ENCODE peak calls at places on chromosomes 2 and 18, in seven cellular contexts. J is NCI-H1417 treated with DMSO at 0.1 percent for 48 hours; E is GM12892; U is CD8-positive, alpha-beta T cell; T is HCT116; V is RCC 7860; G is EL. A is an unnamed sample.

GRCh38 chr2:96207073-96207777 is 1.4 kb downstream of the STARD7 start:
- DNase-seq in J (no peak), E (no peak), U (no peak), T (no peak), V (no peak), G (peak; percentile 16), A (no peak)

GRCh38 chr18:45658756-45659155 is 43.5 kb downstream of the SLC14A2 start:
- DNase-seq in J (no peak), E (no peak), U (no peak), T (no peak), V (no peak), G (peak; percentile 22), A (no peak)

GRCh38 chr2:176931588-176932563 is 280.7 kb upstream of the HNRNPA3 start:
- DNase-seq in J (no peak), E (peak; percentile 33), U (no peak), T (peak; percentile 41), V (peak; percentile 62), G (peak; percentile 46), A (no peak)

GRCh38 chr2:215171151-215171550 is 32.7 kb upstream of the ABCA12 start:
- DNase-seq in J (no peak), E (no peak), U (no peak), T (no peak), V (no peak), G (peak; percentile 66), A (no peak)

GRCh38 chr2:212284166-212284565 is 254.4 kb downstream of the ERBB4 start:
- DNase-seq in J (no peak), E (no peak), U (no peak), T (no peak), V (no peak), G (no peak), A (no peak)

GRCh38 chr2:220006152-220006551 is 378.7 kb downstream of the SLC4A3 start:
- DNase-seq in J (no peak), E (no peak), U (no peak), T (no peak), V (no peak), G (no peak), A (no peak)

GRCh38 chr2:127530245-127531132 is 4.2 kb upstream of the IWS1 start:
- DNase-seq in J (no peak), E (no peak), U (no peak), T (no peak), V (no peak), G (peak; percentile 69), A (no peak)

GRCh38 chr18:3411854-3412268 is 38.1 kb upstream of the TGIF1 start:
- DNase-seq in J (no peak), E (no peak), U (peak; percentile 57), T (no peak), V (no peak), G (peak; percentile 16), A (no peak)

GRCh38 chr2:162063281-162063680 is 10.7 kb downstream of the DPP4 start:
- DNase-seq in J (no peak), E (no peak), U (no peak), T (no peak), V (no peak), G (no peak), A (no peak)

GRCh38 chr2:237726401-237726830 is 72.2 kb upstream of the RBM44 start:
- DNase-seq in J (peak; percentile 82), E (no peak), U (no peak), T (no peak), V (no peak), G (peak; percentile 65), A (peak; percentile 18)

GRCh38 chr2:233538741-233539140 is 27.8 kb downstream of the USP40 start:
- DNase-seq in J (no peak), E (no peak), U (no peak), T (no peak), V (no peak), G (no peak), A (no peak)

GRCh38 chr18:76981388-76981968 is 151.1 kb downstream of the MBP start:
- DNase-seq in J (no peak), E (no peak), U (peak; percentile 21), T (no peak), V (no peak), G (no peak), A (peak; percentile 24)

GRCh38 chr2:126837926-126838717 is 60.6 kb upstream of the TEX51 start:
- DNase-seq in J (no peak), E (no peak), U (no peak), T (no peak), V (no peak), G (no peak), A (no peak)

GRCh38 chr2:226660524-226660923 is 139.1 kb downstream of the IRS1 start:
- DNase-seq in J (no peak), E (no peak), U (no peak), T (no peak), V (peak; percentile 72), G (peak; percentile 84), A (no peak)

GRCh38 chr2:120736955-120737801 is 1.5 kb downstream of the GLI2 start:
- DNase-seq in J (no peak), E (no peak), U (peak; percentile 39), T (no peak), V (no peak), G (peak; percentile 95), A (no peak)

GRCh38 chr18:64409511-64409910 is 260.6 kb upstream of the LINC00305 start:
- DNase-seq in J (no peak), E (no peak), U (no peak), T (no peak), V (no peak), G (no peak), A (no peak)

GRCh38 chr2:222655406-222655747 is 515 bp downstream of the FARSB start:
- DNase-seq in J (no peak), E (no peak), U (no peak), T (peak; percentile 6), V (peak; percentile 17), G (no peak), A (no peak)

A was measured in NCI-H187.